ENCODE peak calls at places on chromosomes 13 and 19, in eight cellular contexts. T, V, Q, R, K, F, S and C are unnamed samples. For H3K9me3, the result is how much of the 10 kb centered on the place peaks cover.

GRCh38 chr19:51689751-51690358 is 3.3 kb upstream of the SPACA6 start:
- DNase-seq in T (peak), V (peak), Q (no peak), R (peak), K (peak), F (peak), S (no peak), C (peak)

GRCh38 chr13:24071423-24072075 is 89.0 kb upstream of the SPATA13 start:
- DNase-seq in T (no peak), V (no peak), Q (no peak), R (no peak), K (no peak), F (peak), S (no peak), C (no peak)

GRCh38 chr13:111387026-111387871 is 66.8 kb downstream of the TEX29 start:
- DNase-seq in T (peak), V (no peak), Q (no peak), R (no peak), K (no peak), F (no peak), S (peak), C (no peak)

GRCh38 chr13:76856141-76856571 is 30.0 kb downstream of the KCTD12 start:
- DNase-seq in T (no peak), V (no peak), Q (no peak), R (no peak), K (no peak), F (peak), S (no peak), C (no peak)

GRCh38 chr19:16654151-16654550 is 5.8 kb downstream of the SMIM7 start:
- DNase-seq in T (peak), V (no peak), Q (no peak), R (no peak), K (no peak), F (no peak), S (no peak), C (no peak)

GRCh38 chr13:85528578-85529215 is 270.5 kb downstream of the SLITRK6 start:
- DNase-seq in T (no peak), V (no peak), Q (no peak), R (no peak), K (no peak), F (peak), S (no peak), C (no peak)

GRCh38 chr13:33322965-33323668 is 37.6 kb upstream of the STARD13 start:
- DNase-seq in T (no peak), V (no peak), Q (no peak), R (no peak), K (no peak), F (no peak), S (no peak), C (no peak)

GRCh38 chr13:32682740-32683139 is 96.5 kb downstream of the PDS5B start:
- DNase-seq in T (no peak), V (no peak), Q (no peak), R (no peak), K (no peak), F (no peak), S (no peak), C (no peak)

GRCh38 chr13:111219306-111219705 is 101.1 kb upstream of the TEX29 start:
- DNase-seq in T (no peak), V (peak), Q (no peak), R (no peak), K (no peak), F (peak), S (peak), C (no peak)

GRCh38 chr19:39943586-39943985 is 9.2 kb upstream of the FCGBP start:
- DNase-seq in T (no peak), V (no peak), Q (no peak), R (no peak), K (no peak), F (no peak), S (no peak), C (no peak)

GRCh38 chr13:89343165-89343564 is 1672.0 kb downstream of the SLITRK5 start:
- DNase-seq in T (no peak), V (no peak), Q (no peak), R (no peak), K (no peak), F (no peak), S (no peak), C (no peak)

GRCh38 chr13:35164324-35164932 is 222.4 kb downstream of the NBEA start:
- DNase-seq in T (no peak), V (no peak), Q (no peak), R (no peak), K (no peak), F (peak), S (no peak), C (no peak)

GRCh38 chr19:41205995-41206394 is 13.0 kb downstream of the CYP2S1 start:
- DNase-seq in T (no peak), V (no peak), Q (no peak), R (no peak), K (no peak), F (no peak), S (no peak), C (no peak)

GRCh38 chr13:45349438-45349837 is 8.5 kb upstream of the TPT1 start:
- DNase-seq in T (no peak), V (no peak), Q (no peak), R (no peak), K (no peak), F (peak), S (no peak), C (no peak)

GRCh38 chr19:18401580-18402112 is 4.2 kb upstream of the LRRC25 start:
- DNase-seq in T (no peak), V (peak), Q (no peak), R (peak), K (no peak), F (peak), S (peak), C (no peak)

GRCh38 chr13:41652735-41653361 is 195.5 kb downstream of the RGCC start:
- DNase-seq in T (no peak), V (peak), Q (peak), R (no peak), K (no peak), F (peak), S (no peak), C (no peak)

GRCh38 chr19:29806098-29806866 is 5.5 kb upstream of the CCNE1 start:
- DNase-seq in T (peak), V (peak), Q (no peak), R (peak), K (no peak), F (peak), S (peak), C (peak)

GRCh38 chr19:48997972-48998371 is 4.3 kb downstream of the RUVBL2 start:
- DNase-seq in T (peak), V (no peak), Q (no peak), R (no peak), K (no peak), F (peak), S (no peak), C (no peak)

GRCh38 chr19:21902596-21902995 is 66.6 kb upstream of the ZNF43 start:
- DNase-seq in T (no peak), V (no peak), Q (no peak), R (no peak), K (no peak), F (no peak), S (no peak), C (no peak)
- H3K9me3 ChIP-seq in T (half or more), V (under half), Q (under half), R (half or more), K (under half), F (under half), S (under half), C (under half)

DNA sequence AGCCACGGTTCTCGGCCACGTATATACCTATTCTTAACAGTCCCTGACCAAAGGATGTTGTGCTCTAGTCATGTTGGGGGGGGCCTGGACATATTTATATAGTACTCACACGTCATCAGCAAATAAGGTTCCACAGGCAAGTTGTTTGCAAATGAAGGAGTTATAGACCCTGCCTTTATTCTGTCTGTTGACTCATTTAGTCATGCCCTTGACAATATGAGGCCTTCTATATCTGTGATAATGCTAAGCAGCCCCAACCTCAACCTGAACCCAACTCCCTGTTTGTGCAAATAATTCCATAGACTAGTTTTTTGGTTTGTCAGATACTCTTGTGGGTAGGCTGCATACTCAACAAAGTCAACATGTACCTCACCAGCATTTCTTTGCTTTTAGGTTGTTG is 8.9 kb downstream of the ZNF586 start:
- DNase-seq in T (no peak), V (no peak), Q (no peak), R (no peak), K (no peak), F (no peak), S (no peak), C (no peak)
- H3K9me3 ChIP-seq in T (under half), V (half or more), Q (half or more), R (half or more), K (under half), F (under half), S (half or more), C (under half)

GRCh38 chr19:15268192-15268927 is 36.1 kb upstream of the EPHX3 start:
- DNase-seq in T (no peak), V (no peak), Q (no peak), R (no peak), K (no peak), F (peak), S (no peak), C (no peak)
- H3K9me3 ChIP-seq in T (under half), V (under half), Q (under half), R (under half), K (under half), F (under half), S (under half), C (under half)

GRCh38 chr19:58129284-58129683 is 21.3 kb downstream of the ZNF329 start:
- DNase-seq in T (no peak), V (no peak), Q (no peak), R (no peak), K (no peak), F (no peak), S (no peak), C (no peak)
- H3K9me3 ChIP-seq in T (half or more), V (half or more), Q (half or more), R (half or more), K (half or more), F (under half), S (half or more), C (under half)

GRCh38 chr19:27684293-27684692 is 1528.7 kb downstream of the UQCRFS1 start:
- DNase-seq in T (no peak), V (no peak), Q (no peak), R (no peak), K (no peak), F (no peak), S (no peak), C (no peak)
- H3K9me3 ChIP-seq in T (half or more), V (under half), Q (under half), R (half or more), K (under half), F (under half), S (under half), C (under half)

DNA sequence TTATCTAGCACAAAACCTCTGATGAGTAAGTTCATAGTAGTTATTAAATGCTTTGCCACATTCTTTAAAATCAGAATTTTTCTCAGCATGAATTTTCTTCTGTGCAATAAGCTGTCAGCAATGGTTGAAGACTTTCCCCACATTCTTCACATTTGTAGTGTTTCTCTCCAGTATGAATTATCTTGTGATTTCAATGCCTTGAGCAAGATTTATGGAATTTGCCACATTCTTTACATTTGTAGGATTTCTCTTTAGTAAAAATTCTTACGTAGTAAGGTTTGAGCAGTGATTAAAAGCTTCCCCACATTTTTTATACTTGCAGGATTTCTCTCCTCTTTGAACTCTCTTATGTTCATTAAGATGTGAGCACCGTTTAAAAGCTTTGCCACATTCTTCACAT is 33.6 kb downstream of the ZNF682 start:
- DNase-seq in T (no peak), V (no peak), Q (no peak), R (no peak), K (no peak), F (no peak), S (no peak), C (no peak)
- H3K9me3 ChIP-seq in T (under half), V (half or more), Q (under half), R (half or more), K (under half), F (under half), S (half or more), C (under half)